ENCODE peak calls at places on chromosomes 6 and 20, in seven cellular contexts. A, G, U, T, J, K and I are unnamed samples.

GRCh38 chr20:24502661-24503060 is 33.2 kb downstream of the SYNDIG1 start:
- DNase-seq in A (no peak), G (peak), U (no peak), T (no peak), J (no peak), K (no peak), I (no peak)

GRCh38 chr6:89955364-89955763 is 61.1 kb downstream of the GJA10 start:
- DNase-seq in A (no peak), G (no peak), U (no peak), T (peak), J (no peak), K (no peak), I (no peak)

GRCh38 chr6:94658929-94659328 is 918.4 kb upstream of the MANEA start:
- DNase-seq in A (no peak), G (no peak), U (no peak), T (no peak), J (no peak), K (no peak), I (no peak)

GRCh38 chr6:12261502-12261901 is 28.7 kb upstream of the EDN1 start:
- DNase-seq in A (no peak), G (no peak), U (no peak), T (no peak), J (no peak), K (no peak), I (no peak)

GRCh38 chr6:63441266-63441956 is 121.6 kb upstream of the LGSN start:
- DNase-seq in A (no peak), G (no peak), U (no peak), T (no peak), J (no peak), K (no peak), I (no peak)

GRCh38 chr6:93701526-93701925 is 282.2 kb upstream of the EPHA7 start:
- DNase-seq in A (no peak), G (peak), U (no peak), T (no peak), J (no peak), K (no peak), I (no peak)

GRCh38 chr6:47047479-47048411 is 5.6 kb upstream of the ADGRF1 start:
- DNase-seq in A (peak), G (peak), U (no peak), T (peak), J (no peak), K (no peak), I (peak)

GRCh38 chr20:58593880-58594473 is 57.1 kb upstream of the STX16 start:
- DNase-seq in A (no peak), G (no peak), U (no peak), T (no peak), J (no peak), K (no peak), I (no peak)

GRCh38 chr6:106025655-106026054 is 60.5 kb upstream of the PRDM1 start:
- DNase-seq in A (peak), G (no peak), U (no peak), T (no peak), J (no peak), K (no peak), I (no peak)

GRCh38 chr20:57605045-57605444 is 15.2 kb downstream of the ZBP1 start:
- DNase-seq in A (no peak), G (no peak), U (no peak), T (no peak), J (peak), K (no peak), I (no peak)

GRCh38 chr20:9021216-9021615 is 47.7 kb upstream of the PLCB4 start:
- DNase-seq in A (no peak), G (no peak), U (no peak), T (no peak), J (no peak), K (no peak), I (no peak)

GRCh38 chr6:8229913-8230312 is 127.6 kb upstream of the EEF1E1 start:
- DNase-seq in A (no peak), G (no peak), U (no peak), T (no peak), J (no peak), K (no peak), I (no peak)

GRCh38 chr20:17023811-17024210 is 203.0 kb upstream of the PCSK2 start:
- DNase-seq in A (no peak), G (no peak), U (no peak), T (no peak), J (no peak), K (no peak), I (no peak)

GRCh38 chr6:28985396-28986164 is 19.5 kb downstream of the ZNF311 start:
- DNase-seq in A (peak), G (peak), U (no peak), T (no peak), J (peak), K (no peak), I (peak)

GRCh38 chr6:1438471-1438881 is 49.1 kb downstream of the FOXF2 start:
- DNase-seq in A (no peak), G (no peak), U (no peak), T (no peak), J (no peak), K (no peak), I (no peak)

GRCh38 chr6:30888472-30889137 is 4.3 kb downstream of the DDR1 start:
- DNase-seq in A (peak), G (peak), U (no peak), T (no peak), J (no peak), K (no peak), I (no peak)

GRCh38 chr6:54621285-54621684 is 225.3 kb upstream of the FAM83B start:
- DNase-seq in A (no peak), G (no peak), U (no peak), T (no peak), J (no peak), K (no peak), I (no peak)

GRCh38 chr6:37698264-37699137 is 818 bp upstream of the MDGA1 start:
- DNase-seq in A (peak), G (peak), U (peak), T (peak), J (peak), K (peak), I (peak)

GRCh38 chr6:52167272-52167671 is 18.9 kb upstream of the IL17A start:
- DNase-seq in A (no peak), G (no peak), U (no peak), T (no peak), J (no peak), K (no peak), I (no peak)

GRCh38 chr6:37284781-37285180 is 26.8 kb upstream of the TMEM217 start:
- DNase-seq in A (no peak), G (no peak), U (no peak), T (no peak), J (no peak), K (no peak), I (no peak)

GRCh38 chr20:41080866-41081265 is 52.2 kb downstream of the TOP1 start:
- DNase-seq in A (no peak), G (no peak), U (no peak), T (no peak), J (no peak), K (no peak), I (no peak)

GRCh38 chr6:168314948-168315347 is 4.6 kb downstream of the DACT2 start:
- DNase-seq in A (peak), G (peak), U (no peak), T (no peak), J (no peak), K (no peak), I (no peak)

GRCh38 chr20:62330576-62331317 is 27.9 kb downstream of the ADRM1 start:
- DNase-seq in A (no peak), G (no peak), U (peak), T (no peak), J (no peak), K (no peak), I (no peak)

GRCh38 chr6:129501401-129502051 is 208.5 kb downstream of the ARHGAP18 start:
- DNase-seq in A (peak), G (peak), U (no peak), T (no peak), J (no peak), K (no peak), I (peak)

GRCh38 chr6:111800821-111801220 is 72.4 kb downstream of the FYN start:
- DNase-seq in A (no peak), G (no peak), U (no peak), T (no peak), J (no peak), K (no peak), I (no peak)

GRCh38 chr6:108364470-108364869 is 69.6 kb downstream of the AFG1L start:
- DNase-seq in A (no peak), G (no peak), U (no peak), T (no peak), J (no peak), K (no peak), I (no peak)

GRCh38 chr6:17022604-17023003 is 79.2 kb upstream of the STMND1 start:
- DNase-seq in A (no peak), G (no peak), U (no peak), T (no peak), J (no peak), K (no peak), I (no peak)

GRCh38 chr6:37068523-37069270 is 63.2 kb downstream of the FGD2 start:
- DNase-seq in A (no peak), G (no peak), U (no peak), T (no peak), J (no peak), K (no peak), I (no peak)